ENCODE peak calls at places on chromosomes 4 and X, in ten cellular contexts. E is A549; J is glutamatergic neuron; B is foreskin fibroblast; C is kidney epithelial cell; G is GM10248; Y is CD8-positive, alpha-beta T cell; T is choroid plexus epithelial cell; M is MCF 10A; N is Calu3. H is an unnamed sample.

GRCh38 chr4:85756938-85757337 is 282.0 kb downstream of the ARHGAP24 start:
- DNase-seq in B (peak), J (peak), Y (no peak), T (peak), G (peak), N (peak), E (peak), C (no peak), M (peak), H (peak)

GRCh38 chrX:23811135-23811781 is 28.3 kb downstream of the SAT1 start:
- DNase-seq in M (peak), B (no peak), N (no peak), J (no peak), E (peak), C (no peak), G (no peak), T (peak), Y (no peak), H (no peak)

GRCh38 chr4:17063870-17064269 is 165.4 kb upstream of the LDB2 start:
- DNase-seq in B (peak), J (no peak), T (peak), G (no peak), E (no peak), M (no peak), C (no peak), N (no peak), Y (no peak), H (no peak)

GRCh38 chr4:87235020-87235671 is 14.7 kb upstream of the KLHL8 start:
- DNase-seq in G (no peak), N (no peak), J (no peak), E (no peak), C (no peak), Y (no peak), M (no peak), B (no peak), T (no peak), H (no peak)

GRCh38 chr4:74975082-74975481 is 42.2 kb downstream of the PARM1 start:
- DNase-seq in N (no peak), M (no peak), C (no peak), B (no peak), E (no peak), J (no peak), G (no peak), Y (no peak), T (no peak), H (no peak)

GRCh38 chr4:52853351-52853750 is 8.8 kb upstream of the RASL11B start:
- DNase-seq in E (no peak), N (no peak), M (no peak), J (no peak), T (peak), G (no peak), B (peak), C (no peak), Y (no peak), H (no peak)

GRCh38 chr4:140090215-140090731 is 63.7 kb downstream of the MAML3 start:
- DNase-seq in N (no peak), E (peak), C (peak), Y (no peak), M (no peak), B (no peak), J (no peak), G (no peak), T (peak), H (no peak)

GRCh38 chr4:13678186-13678924 is 50.8 kb upstream of the BOD1L1 start:
- DNase-seq in Y (no peak), M (peak), E (no peak), G (no peak), J (no peak), C (no peak), B (no peak), N (no peak), T (peak), H (no peak)

GRCh38 chrX:140866446-140866845 is 135.9 kb upstream of the SPANXB1 start:
- DNase-seq in N (no peak), M (peak), Y (no peak), C (no peak), E (no peak), B (no peak), J (no peak), G (no peak), T (no peak), H (no peak)

GRCh38 chrX:140860718-140861117 is 141.7 kb upstream of the SPANXB1 start:
- DNase-seq in E (no peak), N (no peak), J (no peak), Y (no peak), M (no peak), T (no peak), B (no peak), G (no peak), C (no peak), H (no peak)
- TF ChIP-seq CTCF in E (no peak), N (no peak), J (no peak), Y (no peak), M (no peak), T (no peak), B (no peak), G (no peak), C (no peak), H (no peak)

GRCh38 chrX:131746491-131746968 is 202.7 kb downstream of the OR13H1 start:
- DNase-seq in B (no peak), Y (peak), J (no peak), G (no peak), M (peak), E (peak), N (no peak), C (no peak), T (no peak), H (no peak)
- TF ChIP-seq CTCF in B (no peak), Y (no peak), J (no peak), G (no peak), M (peak), E (peak), N (no peak), C (peak), T (no peak), H (no peak)

DNA sequence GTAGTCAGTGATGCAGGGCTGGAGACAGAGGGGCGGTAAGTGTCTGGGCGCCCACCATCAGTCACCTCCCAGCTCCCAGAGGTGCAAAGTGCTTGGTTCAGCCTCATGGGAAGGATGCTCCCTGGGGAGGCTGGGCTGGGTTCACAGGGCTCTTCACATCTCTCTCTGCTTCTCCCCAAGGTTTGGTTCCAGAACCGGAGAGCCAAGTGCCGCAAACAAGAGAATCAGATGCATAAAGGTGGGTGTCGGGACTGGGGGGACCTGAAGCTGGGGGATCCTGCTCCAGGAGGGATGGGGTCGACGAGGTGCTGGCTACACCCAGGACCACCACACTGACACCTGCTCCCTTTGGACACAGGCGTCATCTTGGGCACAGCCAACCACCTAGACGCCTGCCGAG is 10.1 kb downstream of the SHOX start:
- DNase-seq in N (no peak), G (no peak), T (no peak), E (no peak), C (no peak), J (no peak), B (no peak), M (no peak), Y (no peak), H (no peak)
- TF ChIP-seq CTCF in N (no peak), G (no peak), T (no peak), E (no peak), C (no peak), J (no peak), B (no peak), M (no peak), Y (no peak), H (no peak)

GRCh38 chr4:119493419-119493818 is 135.2 kb downstream of the PDE5A start:
- DNase-seq in T (peak), Y (no peak), M (no peak), J (no peak), B (no peak), N (no peak), G (no peak), E (peak), C (no peak), H (no peak)
- TF ChIP-seq CTCF in T (peak), Y (no peak), M (peak), J (no peak), B (peak), N (no peak), G (no peak), E (peak), C (no peak), H (no peak)

GRCh38 chrX:119273807-119274192 is 37.7 kb downstream of the PGRMC1 start:
- DNase-seq in E (no peak), T (no peak), G (no peak), N (no peak), M (no peak), J (no peak), B (no peak), C (no peak), Y (no peak), H (no peak)
- TF ChIP-seq CTCF in E (no peak), T (no peak), G (no peak), N (no peak), M (no peak), J (no peak), B (no peak), C (no peak), Y (no peak), H (no peak)

GRCh38 chr4:165783626-165784025 is 89.4 kb upstream of the TLL1 start:
- DNase-seq in M (no peak), B (no peak), T (no peak), N (no peak), G (no peak), Y (no peak), C (no peak), E (no peak), J (no peak), H (no peak)

GRCh38 chr4:165784672-165785071 is 88.4 kb upstream of the TLL1 start:
- DNase-seq in B (no peak), M (no peak), J (no peak), G (no peak), N (no peak), E (no peak), T (no peak), C (no peak), Y (no peak), H (no peak)

GRCh38 chr4:165788686-165789463 is 84.2 kb upstream of the TLL1 start:
- DNase-seq in E (no peak), C (no peak), G (no peak), B (no peak), N (no peak), T (no peak), J (no peak), Y (no peak), M (no peak), H (no peak)

GRCh38 chr4:165787516-165788274 is 85.3 kb upstream of the TLL1 start:
- DNase-seq in T (no peak), N (no peak), M (no peak), Y (no peak), J (no peak), C (no peak), G (no peak), B (no peak), E (no peak), H (no peak)

DNA sequence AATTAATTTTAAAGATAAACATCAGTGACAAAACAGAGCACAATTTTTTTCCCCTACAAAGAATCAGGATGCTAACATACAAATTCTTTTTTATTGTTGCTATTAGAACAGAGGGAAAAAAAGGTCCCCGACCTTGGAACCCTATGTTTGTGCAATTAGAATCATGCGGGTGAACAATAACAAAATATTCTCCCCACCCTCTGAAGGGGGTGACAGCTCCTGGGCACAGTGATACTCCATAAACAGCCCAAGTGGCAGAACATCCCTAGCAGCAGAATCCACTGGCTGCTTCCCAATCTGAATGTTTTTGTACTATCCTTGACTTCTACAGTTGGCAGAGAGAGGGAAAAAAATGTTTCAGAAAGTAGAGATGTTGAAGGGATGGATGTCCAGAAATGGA is 87.7 kb upstream of the TLL1 start:
- DNase-seq in N (no peak), B (no peak), C (no peak), E (no peak), J (no peak), G (no peak), Y (no peak), T (no peak), M (no peak), H (no peak)
- TF ChIP-seq CTCF in N (no peak), B (no peak), C (no peak), E (no peak), J (no peak), G (no peak), Y (no peak), T (no peak), M (no peak), H (no peak)

GRCh38 chr4:120156115-120156718 is 89.6 kb upstream of the MAD2L1 start:
- DNase-seq in J (no peak), Y (peak), C (peak), E (peak), T (peak), G (peak), M (peak), N (peak), B (peak), H (peak)
- TF ChIP-seq CTCF in J (peak), Y (peak), C (peak), E (peak), T (peak), G (peak), M (peak), N (no peak), B (peak), H (peak)

GRCh38 chrX:51098046-51098445 is 187.5 kb downstream of the BMP15 start:
- DNase-seq in C (no peak), E (no peak), G (no peak), N (no peak), M (no peak), Y (no peak), J (no peak), T (no peak), B (no peak), H (no peak)
- TF ChIP-seq CTCF in C (no peak), E (no peak), G (no peak), N (no peak), M (no peak), Y (no peak), J (no peak), T (no peak), B (no peak), H (no peak)

H was measured in GM20000.